ENCODE peak calls at places on chromosome 14, in nine cellular contexts. W, L, S, T, P, Q, B, N and Z are unnamed samples. For H3K36me3, the result is how much of the 10 kb centered on the place peaks cover.

GRCh38 chr14:105701456-105702274 is 175.3 kb downstream of the TMEM121 start:
- DNase-seq in N (no peak), Q (no peak), W (no peak), T (no peak), B (no peak), P (no peak), S (no peak), L (peak), Z (no peak)

GRCh38 chr14:20606902-20607242 is 15.7 kb upstream of the RNASE12 start:
- DNase-seq in W (no peak), S (no peak), Q (no peak), B (no peak), P (no peak), T (no peak), L (no peak), N (no peak), Z (no peak)

GRCh38 chr14:22218729-22219128 is 370.3 kb downstream of the DAD1 start:
- DNase-seq in Q (no peak), W (no peak), S (no peak), T (no peak), L (no peak), B (no peak), P (no peak), N (no peak), Z (no peak)

GRCh38 chr14:96176275-96176674 is 28.4 kb upstream of the BDKRB2 start:
- DNase-seq in Q (no peak), S (no peak), P (no peak), N (no peak), W (no peak), L (peak), B (no peak), T (no peak), Z (no peak)

GRCh38 chr14:85798852-85799251 is 268.9 kb downstream of the FLRT2 start:
- DNase-seq in L (no peak), N (no peak), P (no peak), Q (no peak), S (no peak), W (no peak), T (no peak), B (no peak), Z (no peak)

GRCh38 chr14:52954346-52955214 is 3.7 kb upstream of the FERMT2 start:
- DNase-seq in L (no peak), P (no peak), B (no peak), Q (no peak), W (peak), N (no peak), T (peak), S (no peak), Z (no peak)

GRCh38 chr14:57714487-57714899 is 151.4 kb downstream of the SLC35F4 start:
- DNase-seq in P (no peak), W (no peak), S (no peak), Q (no peak), N (peak), B (no peak), T (no peak), L (no peak), Z (peak)

GRCh38 chr14:22898302-22898894 is 15.4 kb downstream of the REM2 start:
- DNase-seq in N (no peak), S (no peak), Q (no peak), L (peak), P (no peak), T (no peak), W (peak), B (no peak), Z (peak)

GRCh38 chr14:72165151-72165715 is 233.0 kb downstream of the RGS6 start:
- DNase-seq in Q (no peak), P (no peak), S (no peak), N (no peak), W (no peak), L (no peak), B (no peak), T (no peak), Z (no peak)

GRCh38 chr14:64186231-64187129 is 107.7 kb downstream of the ESR2 start:
- DNase-seq in W (no peak), L (no peak), S (no peak), P (peak), T (no peak), N (peak), Q (no peak), B (no peak), Z (no peak)

GRCh38 chr14:36660736-36661505 is 739 bp upstream of the PAX9 start:
- DNase-seq in N (no peak), L (no peak), P (peak), B (no peak), S (peak), Q (peak), W (no peak), T (no peak), Z (no peak)

GRCh38 chr14:99749763-99750715 is 43.2 kb upstream of the EML1 start:
- DNase-seq in W (no peak), L (peak), N (no peak), S (no peak), Q (peak), B (no peak), T (no peak), P (no peak), Z (no peak)
- TF ChIP-seq CTCF in W (peak), L (no peak), N (no peak), S (no peak), Q (no peak), B (no peak), T (no peak), P (no peak), Z (no peak)

DNA sequence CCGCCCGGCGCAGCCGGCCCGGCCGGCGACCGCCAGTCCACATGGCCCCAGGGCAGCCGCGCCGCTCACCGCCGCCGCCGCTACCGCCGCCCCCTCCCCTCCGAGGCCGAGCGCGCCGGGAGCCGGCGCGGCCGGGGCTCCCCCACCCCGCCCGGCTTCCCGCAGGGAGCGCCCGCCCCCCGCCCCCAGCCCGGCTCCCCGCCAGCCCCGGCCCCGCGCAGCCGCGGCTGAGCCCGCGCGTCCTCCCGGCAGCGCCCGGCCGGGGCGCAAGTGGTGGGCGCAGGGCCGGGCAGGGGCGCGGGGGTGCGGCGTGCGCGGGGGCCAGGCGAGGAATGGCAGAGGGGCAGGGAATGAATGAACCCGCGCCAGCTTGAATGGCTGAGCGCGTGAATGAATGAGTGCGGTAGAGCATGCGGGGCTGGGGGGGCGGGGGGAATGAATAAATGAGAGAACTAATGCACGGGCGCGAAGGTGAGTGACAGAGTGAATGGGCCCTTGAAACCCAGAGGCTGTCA is at the start of gene BEGAIN:
- DNase-seq in W (no peak), T (no peak), P (no peak), N (peak), Q (peak), S (no peak), L (peak), B (no peak), Z (no peak)
- H3K4me3 ChIP-seq in W (peak), T (peak), P (peak), N (peak), Q (peak), S (peak), L (peak), B (peak), Z (peak)

GRCh38 chr14:68636597-68636996 is 156.3 kb downstream of the ZFP36L1 start:
- DNase-seq in Q (no peak), P (no peak), S (no peak), T (no peak), W (no peak), N (no peak), B (no peak), L (no peak), Z (no peak)

GRCh38 chr14:68632591-68632895 is 160.3 kb downstream of the ZFP36L1 start:
- DNase-seq in W (no peak), T (no peak), L (no peak), N (no peak), S (no peak), B (no peak), P (no peak), Q (no peak), Z (no peak)

GRCh38 chr14:68634874-68635601 is 157.8 kb downstream of the ZFP36L1 start:
- DNase-seq in P (no peak), B (no peak), N (no peak), Q (no peak), W (no peak), S (no peak), T (no peak), L (no peak), Z (no peak)

GRCh38 chr14:68633131-68633991 is 159.5 kb downstream of the ZFP36L1 start:
- DNase-seq in P (no peak), Q (no peak), W (no peak), S (no peak), T (no peak), N (no peak), B (peak), L (peak), Z (no peak)

GRCh38 chr14:68634346-68634745 is 158.5 kb downstream of the ZFP36L1 start:
- DNase-seq in P (no peak), Q (no peak), T (no peak), W (no peak), L (peak), B (no peak), S (no peak), N (no peak), Z (no peak)
- H3K36me3 ChIP-seq in P (under half), Q (under half), T (under half), W (under half), L (under half), B (under half), S (under half), N (under half), Z (under half)

GRCh38 chr14:73267474-73267873 is 30.2 kb downstream of the PAPLN start:
- DNase-seq in T (no peak), N (no peak), L (no peak), S (no peak), P (no peak), W (no peak), B (no peak), Q (no peak), Z (no peak)
- TF ChIP-seq CTCF in T (no peak), N (no peak), L (no peak), S (no peak), P (no peak), W (no peak), B (no peak), Q (no peak), Z (no peak)

DNA sequence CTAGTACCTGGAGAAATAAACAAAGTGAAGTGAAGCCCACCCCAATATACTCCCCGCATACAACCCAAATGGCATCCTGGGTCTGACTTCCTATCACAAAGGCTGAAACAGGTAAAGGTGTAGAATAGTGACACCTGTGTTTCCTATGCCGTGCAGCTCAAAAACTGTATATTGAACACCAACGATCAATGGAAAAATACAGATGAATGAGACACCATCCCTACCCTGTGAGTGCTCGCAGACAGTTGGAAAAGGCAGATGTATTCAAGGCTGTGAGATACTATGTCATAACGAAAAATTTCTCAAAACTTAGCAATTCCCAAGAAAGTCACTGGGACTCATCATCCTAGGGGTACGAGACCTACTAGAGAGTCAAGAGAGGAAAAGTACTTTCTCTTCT is 249.9 kb downstream of the SPTSSA start:
- DNase-seq in N (no peak), S (no peak), P (no peak), Q (no peak), L (no peak), W (no peak), B (no peak), T (no peak), Z (no peak)
- H3K4me3 ChIP-seq in N (no peak), S (no peak), P (no peak), Q (no peak), L (no peak), W (no peak), B (no peak), T (no peak), Z (no peak)

DNA sequence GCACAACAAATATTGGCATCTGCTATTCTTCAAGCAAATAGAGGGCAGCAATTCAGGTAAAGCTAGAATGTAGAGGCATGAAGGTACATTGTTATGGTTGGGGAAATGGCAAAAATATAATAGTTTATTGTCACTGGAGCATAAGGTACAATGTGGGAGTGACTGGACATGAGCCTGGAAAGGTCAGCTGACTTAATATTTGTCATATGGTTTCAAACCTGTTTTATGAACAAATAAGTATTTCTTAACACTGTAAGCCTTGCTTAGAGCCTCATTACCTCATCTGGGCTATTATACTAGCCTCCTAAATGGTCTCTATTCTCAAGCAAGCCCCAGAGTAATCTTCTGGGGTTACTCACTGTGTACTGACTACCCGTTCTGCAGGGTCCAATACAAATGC is 33.7 kb downstream of the FAM177A1 start:
- DNase-seq in W (no peak), B (no peak), L (no peak), Q (no peak), N (no peak), S (no peak), P (no peak), T (no peak), Z (no peak)
- H3K36me3 ChIP-seq in W (under half), B (half or more), L (under half), Q (under half), N (under half), S (under half), P (under half), T (half or more), Z (under half)

DNA sequence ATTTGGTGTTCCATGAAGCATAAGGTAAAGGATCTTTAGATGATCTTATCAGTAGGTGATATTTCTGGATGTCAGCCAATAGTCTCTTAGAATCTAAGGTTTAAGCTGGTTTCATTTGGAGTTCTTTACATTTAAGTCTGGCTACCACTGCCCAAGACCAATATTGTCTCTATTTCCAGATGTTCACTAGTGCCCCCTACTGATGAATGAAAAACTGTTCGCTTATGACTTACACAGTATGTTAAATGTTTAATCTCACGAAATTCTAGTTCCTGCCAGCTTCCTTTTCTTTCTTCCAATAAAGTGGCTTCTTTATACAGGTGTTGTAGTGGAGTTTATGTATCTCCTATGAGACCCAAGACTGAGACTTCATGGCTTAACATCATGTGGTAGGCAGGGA is 31.8 kb upstream of the MIS18BP1 start:
- DNase-seq in S (no peak), P (no peak), L (no peak), W (no peak), T (no peak), N (no peak), Q (no peak), B (no peak), Z (no peak)
- TF ChIP-seq CTCF in S (no peak), P (no peak), L (peak), W (no peak), T (no peak), N (peak), Q (no peak), B (no peak), Z (no peak)

DNA sequence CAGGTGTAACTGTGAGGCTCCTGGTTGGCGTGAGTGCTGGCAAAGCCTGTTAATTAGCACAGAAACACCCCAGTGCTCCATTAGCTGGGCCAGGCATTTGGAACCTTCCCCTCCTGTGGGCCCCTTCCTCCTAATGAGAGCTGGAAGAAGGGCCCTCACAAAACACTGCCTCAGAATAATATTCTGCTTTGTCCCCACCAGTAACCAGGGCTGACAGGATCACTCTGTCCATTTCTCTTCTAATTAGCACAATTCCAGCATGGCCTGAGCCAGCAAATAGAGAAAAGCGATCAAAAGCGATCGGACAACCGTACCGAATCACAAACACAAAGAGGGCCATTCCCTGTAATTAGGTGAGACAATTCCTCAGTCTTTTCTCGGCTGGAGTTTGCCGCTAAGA is 35.7 kb upstream of the VSX2 start:
- DNase-seq in Q (no peak), S (no peak), N (peak), T (no peak), B (no peak), P (no peak), W (no peak), L (no peak), Z (no peak)
- H3K4me3 ChIP-seq in Q (no peak), S (no peak), N (peak), T (no peak), B (no peak), P (no peak), W (no peak), L (no peak), Z (no peak)

DNA sequence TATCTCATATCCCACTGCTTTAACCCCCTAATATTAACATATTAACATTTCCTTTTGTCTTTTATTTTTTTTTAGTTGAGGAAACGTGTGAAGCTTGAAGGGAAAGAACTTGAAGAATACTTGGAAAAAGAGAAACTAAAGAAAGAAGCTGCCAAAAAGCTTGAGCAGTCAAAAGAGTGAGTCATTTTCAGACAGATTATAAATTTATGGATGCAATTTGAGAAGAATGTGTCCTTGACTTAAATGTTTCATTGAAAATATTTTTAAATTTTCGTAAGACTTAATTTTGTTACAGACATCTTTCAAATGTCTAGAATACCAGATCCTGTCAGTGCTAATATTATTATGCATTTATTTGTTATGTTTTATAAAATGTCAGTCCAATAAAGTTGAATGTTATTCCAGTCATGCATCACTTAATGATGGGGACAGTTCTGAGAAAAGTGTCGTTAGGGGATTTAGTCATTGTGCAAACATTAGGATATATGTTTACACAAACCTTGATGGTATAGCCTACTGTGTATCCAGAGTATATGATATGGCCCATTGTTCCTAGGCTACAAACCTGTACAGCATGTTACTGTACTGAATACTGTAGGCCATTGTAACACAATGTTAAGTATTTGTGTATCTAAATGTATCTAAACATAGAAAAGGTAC is 32.6 kb downstream of the CPSF2 start:
- DNase-seq in P (no peak), L (peak), B (no peak), Q (no peak), T (no peak), W (no peak), S (no peak), N (no peak), Z (no peak)
- H3K36me3 ChIP-seq in P (under half), L (under half), B (half or more), Q (under half), T (under half), W (under half), S (under half), N (under half), Z (under half)

GRCh38 chr14:75404843-75405242 is 23.0 kb upstream of the JDP2 start:
- DNase-seq in L (no peak), S (no peak), Q (no peak), N (no peak), P (no peak), B (no peak), W (no peak), T (no peak), Z (no peak)

GRCh38 chr14:75402867-75403413 is 24.9 kb upstream of the JDP2 start:
- DNase-seq in L (no peak), N (no peak), P (no peak), W (no peak), Q (no peak), S (no peak), B (no peak), T (no peak), Z (no peak)

GRCh38 chr14:75401356-75401755 is 26.5 kb upstream of the JDP2 start:
- DNase-seq in W (peak), N (peak), P (no peak), T (peak), S (no peak), Q (peak), L (peak), B (peak), Z (no peak)

DNA sequence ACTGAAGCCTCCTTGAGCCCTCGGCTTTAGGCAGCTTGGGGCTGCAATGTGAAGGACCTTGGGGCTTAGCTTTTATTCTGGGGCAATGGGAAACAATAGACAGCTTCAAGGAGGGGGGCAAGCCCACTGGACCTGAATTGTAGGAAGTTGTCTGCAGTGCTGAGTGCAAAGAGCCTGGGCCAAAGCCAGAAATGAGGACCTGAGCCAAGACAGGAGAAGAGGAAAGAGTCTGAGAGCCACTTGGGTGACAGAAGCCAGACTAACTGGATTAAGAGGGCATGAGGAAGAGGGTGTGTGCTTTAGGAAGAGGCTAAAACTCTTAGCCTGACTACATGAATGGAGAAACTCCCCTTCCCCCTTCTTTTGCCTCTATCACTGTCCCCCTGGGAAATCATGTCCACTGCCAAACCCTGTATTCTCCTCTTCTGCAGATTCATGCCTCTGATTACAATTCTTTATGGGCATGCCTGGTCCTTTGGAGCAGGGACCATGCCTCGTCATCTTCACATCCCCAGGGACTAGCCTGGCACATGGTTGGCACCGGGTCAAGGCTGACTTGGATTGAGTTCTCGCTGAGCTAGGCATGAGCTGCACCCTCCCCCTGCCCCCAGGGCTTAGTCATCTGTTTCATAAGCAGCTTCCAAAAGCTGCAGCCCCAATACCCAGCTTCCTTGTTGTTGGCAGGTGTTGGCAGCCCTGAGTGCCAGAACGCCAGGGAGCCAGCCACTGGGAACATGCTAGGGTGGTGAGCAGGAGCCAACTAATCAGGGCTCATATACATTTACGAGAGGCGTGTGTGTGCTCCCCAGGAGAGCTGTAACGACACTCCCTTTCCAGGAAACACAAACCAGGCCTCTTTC is 27.8 kb upstream of the JDP2 start:
- DNase-seq in W (no peak), T (peak), P (peak), B (peak), Q (peak), S (no peak), N (no peak), L (peak), Z (peak)
- TF ChIP-seq CTCF in W (no peak), T (no peak), P (no peak), B (no peak), Q (no peak), S (no peak), N (no peak), L (no peak), Z (no peak)